ENCODE peak calls at places on chromosomes 6 and 20, in nine cellular contexts. Z is breast epithelium, D is tibial nerve, L is PC-3, O is colonic mucosa, G is AG04450, Q is mesendoderm, F is GM23248, Y is substantia nigra. W is an unnamed sample.
A peak's percentile ranks its signal among the peaks of the same experiment; 100 is the strongest.

GRCh38 chr6:38400101-38400500 is 239.6 kb downstream of the BTBD9 start:
- DNase-seq in Z (no peak), L (no peak), O (no peak), D (no peak), F (no peak), G (no peak), Y (no peak), Q (peak; percentile 70), W (no peak)

GRCh38 chr6:47700051-47700450 is 1.7 kb downstream of the ADGRF4 start:
- DNase-seq in Z (no peak), Y (no peak), O (no peak), G (no peak), F (peak; percentile 60), D (no peak), L (peak; percentile 84), Q (peak; percentile 17), W (peak; percentile 99)

GRCh38 chr20:58251348-58251978 is 23.0 kb upstream of the ANKRD60 start:
- DNase-seq in Y (no peak), F (no peak), L (no peak), O (no peak), D (no peak), Z (no peak), G (no peak), Q (peak; percentile 67), W (no peak)

GRCh38 chr6:135791441-135791840 is 60.1 kb upstream of the PDE7B start:
- DNase-seq in Z (no peak), F (no peak), Q (no peak), G (no peak), O (no peak), L (no peak), D (no peak), Y (no peak), W (no peak)

GRCh38 chr6:12720310-12720709 is 3.7 kb downstream of the PHACTR1 start:
- DNase-seq in Z (no peak), Q (no peak), D (no peak), L (no peak), O (no peak), F (no peak), Y (no peak), G (no peak), W (no peak)

GRCh38 chr6:43838276-43839036 is 68.4 kb downstream of the VEGFA start:
- DNase-seq in L (peak; percentile 45), D (peak; percentile 28), F (peak; percentile 89), Y (no peak), G (no peak), O (no peak), Z (no peak), Q (peak; percentile 64), W (no peak)

GRCh38 chr6:32700391-32701040 is 34.1 kb upstream of the HLA-DQB1 start:
- DNase-seq in D (no peak), O (peak; percentile 48), F (peak; percentile 67), G (peak; percentile 6), Q (peak; percentile 81), Y (peak; percentile 11), L (peak; percentile 68), Z (no peak), W (no peak)

GRCh38 chr20:47204008-47204745 is 152.3 kb downstream of the ZMYND8 start:
- DNase-seq in F (peak; percentile 77), L (peak; percentile 98), Q (peak; percentile 35), Y (no peak), Z (no peak), G (no peak), O (no peak), D (no peak), W (peak; percentile 91)

GRCh38 chr6:7137335-7138106 is 29.8 kb downstream of the RREB1 start:
- DNase-seq in D (no peak), O (peak; percentile 69), Q (peak; percentile 76), Y (peak; percentile 12), Z (no peak), G (no peak), L (no peak), F (peak; percentile 90), W (no peak)

GRCh38 chr6:110816677-110817076 is 1.4 kb upstream of the CDK19 start:
- DNase-seq in G (no peak), L (no peak), Y (no peak), O (no peak), F (no peak), D (no peak), Z (no peak), Q (no peak), W (no peak)

GRCh38 chr6:390914-391558 is 516 bp upstream of the IRF4 start:
- DNase-seq in Y (no peak), G (no peak), D (no peak), L (no peak), O (no peak), Z (no peak), Q (peak; percentile 68), F (peak; percentile 42), W (no peak)

GRCh38 chr6:14734416-14735340 is 511.2 kb upstream of the JARID2 start:
- DNase-seq in D (no peak), Y (no peak), Q (no peak), O (no peak), F (peak; percentile 92), Z (no peak), G (no peak), L (peak; percentile 98), W (peak; percentile 51)

GRCh38 chr6:19691465-19692167 is 145.6 kb upstream of the ID4 start:
- DNase-seq in L (no peak), G (no peak), F (peak; percentile 40), Q (peak; percentile 73), Z (no peak), Y (peak; percentile 50), O (no peak), D (no peak), W (no peak)

GRCh38 chr6:52271852-52272460 is 12.6 kb downstream of the MCM3 start:
- DNase-seq in D (no peak), L (peak; percentile 69), F (no peak), G (no peak), Y (no peak), O (no peak), Z (no peak), Q (no peak), W (no peak)

GRCh38 chr6:106710580-106710979 is 81.2 kb downstream of the QRSL1 start:
- DNase-seq in Z (no peak), F (no peak), L (no peak), D (no peak), O (no peak), Y (no peak), G (no peak), Q (no peak), W (no peak)

GRCh38 chr20:37490670-37491350 is 30.2 kb upstream of the NNAT start:
- DNase-seq in G (no peak), O (no peak), Q (no peak), D (no peak), Z (no peak), Y (no peak), F (no peak), L (no peak), W (no peak)

GRCh38 chr6:54217018-54217417 is 91.2 kb upstream of the TINAG start:
- DNase-seq in L (peak; percentile 24), D (no peak), F (no peak), O (no peak), Y (no peak), Z (no peak), G (no peak), Q (no peak), W (no peak)

GRCh38 chr6:170062209-170062903 is 228.5 kb downstream of the DLL1 start:
- DNase-seq in Z (peak; percentile 28), O (no peak), Q (no peak), L (no peak), Y (no peak), D (no peak), G (no peak), F (no peak), W (no peak)

GRCh38 chr20:19964289-19965263 is 52.6 kb upstream of the NAA20 start:
- DNase-seq in F (peak; percentile 94), Q (no peak), D (no peak), O (peak; percentile 48), Z (peak; percentile 59), Y (no peak), L (peak; percentile 83), G (peak; percentile 94), W (peak; percentile 57)

GRCh38 chr6:154598403-154598802 is 87.9 kb upstream of the CNKSR3 start:
- DNase-seq in Q (peak; percentile 56), Y (no peak), G (no peak), F (no peak), Z (no peak), L (no peak), O (no peak), D (no peak), W (no peak)

GRCh38 chr6:170185175-170185970 is 105.5 kb downstream of the DLL1 start:
- DNase-seq in L (no peak), Y (no peak), Z (no peak), O (peak; percentile 6), F (no peak), G (no peak), Q (no peak), D (no peak), W (no peak)

GRCh38 chr6:137863126-137863996 is 3.7 kb upstream of the TNFAIP3 start:
- DNase-seq in Q (no peak), Z (no peak), D (no peak), G (no peak), L (no peak), F (peak; percentile 37), O (no peak), Y (no peak), W (no peak)

GRCh38 chr6:28864321-28864923 is 59.4 kb downstream of the TRIM27 start:
- DNase-seq in L (no peak), Z (no peak), Q (no peak), Y (no peak), G (no peak), O (peak; percentile 82), F (no peak), D (no peak), W (no peak)
- H3K27ac ChIP-seq in L (no peak overlapping the region), Z (peak overlapping the region; percentile 76), Q (no peak overlapping the region), Y (no peak overlapping the region), G (no peak overlapping the region), O (peak overlapping the region; percentile 74), F (peak overlapping the region; percentile 27), D (peak overlapping the region; percentile 54), W (no peak overlapping the region)

GRCh38 chr20:63978319-63979220 is 872 bp downstream of the SAMD10 start:
- DNase-seq in D (no peak), Y (no peak), G (no peak), O (peak; percentile 90), F (peak; percentile 45), L (peak; percentile 92), Q (peak; percentile 66), Z (peak; percentile 81), W (no peak)
- H3K27ac ChIP-seq in D (peak overlapping the region; percentile 75), Y (no peak overlapping the region), G (peak overlapping the region; percentile 57), O (peak overlapping the region; percentile 63), F (no peak overlapping the region), L (peak overlapping the region; percentile 46), Q (no peak overlapping the region), Z (peak overlapping the region; percentile 66), W (peak overlapping the region; percentile 96)

GRCh38 chr6:108650781-108651180 is 90.1 kb downstream of the FOXO3 start:
- DNase-seq in O (no peak), Y (no peak), Z (no peak), Q (no peak), D (no peak), F (peak; percentile 87), G (no peak), L (peak; percentile 8), W (no peak)
- H3K27ac ChIP-seq in O (peak overlapping the region; percentile 29), Y (no peak overlapping the region), Z (peak overlapping the region; percentile 86), Q (no peak overlapping the region), D (peak overlapping the region; percentile 90), F (peak overlapping the region; percentile 71), G (peak overlapping the region; percentile 90), L (no peak overlapping the region), W (peak overlapping the region; percentile 72)

DNA sequence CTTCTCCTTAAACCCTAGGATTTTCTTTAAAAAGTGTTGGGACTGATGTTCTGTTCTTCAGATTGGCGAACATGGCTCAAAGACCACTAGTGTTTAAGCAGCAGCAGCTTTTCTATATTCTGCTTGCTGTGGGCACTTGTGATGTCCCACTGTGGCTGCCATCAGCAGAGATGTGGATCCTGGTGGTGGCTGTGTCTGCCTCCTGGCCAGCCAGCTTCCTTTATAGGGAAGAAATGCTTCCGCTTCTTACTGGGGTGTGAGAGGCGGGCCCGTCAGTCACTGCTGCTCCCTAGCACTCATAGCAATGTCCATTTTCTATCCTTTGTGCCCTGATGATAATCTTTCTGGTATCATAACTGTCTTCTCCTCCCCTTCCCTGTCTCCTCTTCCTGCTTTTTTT is 66.7 kb upstream of the ESR1 start:
- DNase-seq in Y (no peak), Z (no peak), L (no peak), F (no peak), Q (peak; percentile 75), G (no peak), D (no peak), O (no peak), W (no peak)
- H3K27ac ChIP-seq in Y (no peak overlapping the region), Z (no peak overlapping the region), L (no peak overlapping the region), F (no peak overlapping the region), Q (no peak overlapping the region), G (no peak overlapping the region), D (no peak overlapping the region), O (no peak overlapping the region), W (no peak overlapping the region)